ENCODE peak calls at places on chromosomes 5 and 9, in five cellular contexts. J is thyroid gland, R is AG04450, B is astrocyte, P is fibroblast of lung. F is an unnamed sample.

GRCh38 chr5:60334281-60334713 is 365.7 kb downstream of the DEPDC1B start:
- DNase-seq in J (no peak), R (no peak), B (peak), P (peak), F (peak)

GRCh38 chr9:119004618-119004990 is 364.6 kb downstream of the BRINP1 start:
- DNase-seq in J (peak), R (no peak), B (peak), P (peak), F (no peak)

GRCh38 chr5:5899716-5900115 is 477.2 kb downstream of the ICE1 start:
- DNase-seq in J (no peak), R (no peak), B (no peak), P (no peak), F (no peak)

GRCh38 chr9:29939559-29939958 is 2366.3 kb upstream of the C9orf72 start:
- DNase-seq in J (no peak), R (no peak), B (no peak), P (no peak), F (no peak)

GRCh38 chr9:134724912-134725604 is 83.5 kb downstream of the COL5A1 start:
- DNase-seq in J (no peak), R (no peak), B (no peak), P (no peak), F (no peak)

GRCh38 chr9:6703898-6704639 is 53.7 kb upstream of the KDM4C start:
- DNase-seq in J (peak), R (peak), B (peak), P (peak), F (no peak)

GRCh38 chr5:101534486-101535110 is 631.5 kb upstream of the ST8SIA4 start:
- DNase-seq in J (no peak), R (peak), B (peak), P (peak), F (no peak)

GRCh38 chr9:109914280-109915027 is 134.5 kb downstream of the PALM2AKAP2 start:
- DNase-seq in J (peak), R (peak), B (peak), P (peak), F (no peak)

GRCh38 chr9:34559616-34560546 is 29.6 kb downstream of the CNTFR start:
- DNase-seq in J (no peak), R (no peak), B (peak), P (peak), F (peak)

GRCh38 chr5:143653766-143654282 is 158.1 kb upstream of the HMHB1 start:
- DNase-seq in J (no peak), R (no peak), B (no peak), P (no peak), F (no peak)

GRCh38 chr5:53407373-53407772 is 73.1 kb upstream of the FST start:
- DNase-seq in J (no peak), R (no peak), B (peak), P (peak), F (no peak)

GRCh38 chr5:140117523-140117922 is 3.6 kb downstream of the PURA start:
- DNase-seq in J (no peak), R (no peak), B (no peak), P (no peak), F (no peak)

GRCh38 chr5:33994845-33995244 is 10.4 kb upstream of the SLC45A2 start:
- DNase-seq in J (no peak), R (no peak), B (peak), P (peak), F (no peak)

GRCh38 chr9:21576331-21577189 is 94.4 kb upstream of the IFNE start:
- DNase-seq in J (peak), R (peak), B (peak), P (peak), F (peak)

GRCh38 chr9:21075484-21075883 is 2.3 kb downstream of the IFNB1 start:
- DNase-seq in J (no peak), R (no peak), B (no peak), P (no peak), F (no peak)

GRCh38 chr5:53482717-53483638 is 2.5 kb downstream of the FST start:
- DNase-seq in J (peak), R (no peak), B (no peak), P (peak), F (no peak)

GRCh38 chr5:68192679-68193060 is 22.9 kb upstream of the PIK3R1 start:
- DNase-seq in J (no peak), R (no peak), B (no peak), P (no peak), F (no peak)

GRCh38 chr5:177005619-177006264 is 837 bp downstream of the UIMC1 start:
- DNase-seq in J (peak), R (no peak), B (peak), P (peak), F (no peak)

GRCh38 chr9:97419315-97419867 is 7.5 kb downstream of the TDRD7 start:
- DNase-seq in J (no peak), R (no peak), B (peak), P (peak), F (peak)

DNA sequence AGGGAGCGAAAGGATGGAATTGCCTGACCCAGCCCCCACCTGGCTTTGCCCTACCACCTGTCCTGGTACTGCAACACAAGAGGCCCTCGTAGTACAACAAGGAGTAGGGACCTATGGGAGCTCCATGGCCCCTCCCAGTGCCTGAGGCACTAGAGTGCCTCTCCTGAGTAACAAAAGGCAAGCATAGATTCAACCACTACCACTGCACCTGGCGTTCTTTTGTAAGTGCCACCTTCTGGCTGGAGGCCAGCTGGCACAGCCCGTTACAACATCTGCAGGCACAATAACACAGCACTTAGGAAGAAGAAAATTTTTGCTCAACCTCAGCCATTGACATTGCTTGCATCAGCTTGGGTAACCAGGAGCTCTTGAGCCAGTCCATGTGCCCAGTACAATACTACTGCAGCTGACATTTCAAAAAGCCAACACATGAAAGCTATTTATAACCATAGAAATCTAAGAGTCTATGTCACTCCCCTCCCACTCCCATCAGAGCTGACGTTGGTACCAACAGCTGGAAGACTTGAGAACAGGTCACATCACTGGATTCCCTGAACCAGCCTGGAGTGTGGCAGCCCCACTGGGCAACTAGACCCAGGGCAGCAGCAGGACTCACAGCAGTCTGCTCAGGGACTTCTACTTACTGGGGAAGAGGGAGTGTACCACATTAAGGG is 17.7 kb upstream of the FAM174A start:
- DNase-seq in J (peak), R (no peak), B (no peak), P (no peak), F (no peak)
- TF ChIP-seq CTCF in J (no peak), R (no peak), B (no peak), P (no peak), F (no peak)

GRCh38 chr5:79011219-79011836 is 26.2 kb upstream of the ARSB start:
- DNase-seq in J (no peak), R (peak), B (peak), P (peak), F (no peak)
- TF ChIP-seq CTCF in J (no peak), R (peak), B (no peak), P (peak), F (no peak)

DNA sequence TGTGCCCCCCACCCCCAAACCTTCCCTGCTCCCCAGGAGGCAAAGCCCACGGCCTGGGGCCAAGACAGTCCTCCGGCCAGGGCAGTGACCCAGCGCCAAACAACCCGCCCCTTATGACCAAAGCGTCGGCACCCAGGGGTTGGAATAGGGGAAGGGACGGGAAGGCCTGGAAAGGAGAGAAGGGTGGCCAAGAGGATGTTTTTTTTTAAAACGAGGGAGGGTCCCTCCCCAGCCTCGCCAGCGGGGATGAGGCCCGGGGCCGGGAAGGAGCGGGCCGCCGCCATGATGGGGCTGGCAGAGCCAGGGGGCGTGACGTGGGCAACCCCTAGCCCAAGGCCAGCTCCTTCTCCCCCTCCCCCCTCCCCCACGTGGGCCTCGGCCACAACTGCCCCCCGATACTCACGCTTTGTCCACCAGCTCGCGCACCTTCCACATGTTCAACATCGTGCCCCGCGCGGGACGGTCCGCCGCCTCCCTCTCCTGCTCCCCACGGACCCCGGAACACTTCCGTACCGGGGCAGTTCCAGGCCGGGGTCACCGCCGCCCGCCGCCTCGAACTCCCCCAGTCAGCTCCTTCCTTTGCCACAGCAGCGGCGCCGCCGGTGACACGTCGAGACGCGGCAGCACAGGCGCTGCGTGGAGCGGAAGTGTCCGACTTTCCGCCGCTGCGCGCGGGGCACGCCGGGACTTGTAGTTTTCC is at the start of gene CLINT1:
- DNase-seq in J (peak), R (peak), B (peak), P (peak), F (peak)
- TF ChIP-seq CTCF in J (no peak), R (no peak), B (no peak), P (no peak), F (no peak)

DNA sequence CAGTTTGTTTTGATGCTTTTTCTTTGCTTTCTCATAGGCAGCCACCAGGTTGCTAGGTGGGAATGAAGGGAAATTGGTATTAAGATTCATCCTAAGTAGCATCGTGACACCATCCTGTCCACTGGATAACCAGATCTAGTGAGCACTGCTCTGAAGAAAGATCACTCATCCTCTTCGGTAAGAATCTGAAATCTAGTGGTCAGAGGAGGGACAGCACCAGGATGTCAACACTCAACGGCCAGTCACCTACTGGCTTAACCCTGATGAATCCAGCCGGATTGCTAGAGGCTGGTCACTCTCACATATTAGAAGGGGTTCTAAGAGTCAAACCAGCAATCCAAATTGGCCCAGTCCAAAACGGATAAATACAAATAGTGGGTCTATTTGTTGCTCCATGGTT is 50.8 kb downstream of the DCP2 start:
- DNase-seq in J (no peak), R (no peak), B (no peak), P (no peak), F (no peak)
- TF ChIP-seq CTCF in J (no peak), R (no peak), B (no peak), P (no peak), F (no peak)

GRCh38 chr5:31847354-31847753 is 208.4 kb downstream of the PDZD2 start:
- DNase-seq in J (no peak), R (no peak), B (no peak), P (no peak), F (no peak)

GRCh38 chr5:31846934-31847333 is 208.0 kb downstream of the PDZD2 start:
- DNase-seq in J (no peak), R (no peak), B (no peak), P (no peak), F (no peak)

GRCh38 chr5:31845351-31845750 is 206.4 kb downstream of the PDZD2 start:
- DNase-seq in J (no peak), R (no peak), B (peak), P (peak), F (no peak)

DNA sequence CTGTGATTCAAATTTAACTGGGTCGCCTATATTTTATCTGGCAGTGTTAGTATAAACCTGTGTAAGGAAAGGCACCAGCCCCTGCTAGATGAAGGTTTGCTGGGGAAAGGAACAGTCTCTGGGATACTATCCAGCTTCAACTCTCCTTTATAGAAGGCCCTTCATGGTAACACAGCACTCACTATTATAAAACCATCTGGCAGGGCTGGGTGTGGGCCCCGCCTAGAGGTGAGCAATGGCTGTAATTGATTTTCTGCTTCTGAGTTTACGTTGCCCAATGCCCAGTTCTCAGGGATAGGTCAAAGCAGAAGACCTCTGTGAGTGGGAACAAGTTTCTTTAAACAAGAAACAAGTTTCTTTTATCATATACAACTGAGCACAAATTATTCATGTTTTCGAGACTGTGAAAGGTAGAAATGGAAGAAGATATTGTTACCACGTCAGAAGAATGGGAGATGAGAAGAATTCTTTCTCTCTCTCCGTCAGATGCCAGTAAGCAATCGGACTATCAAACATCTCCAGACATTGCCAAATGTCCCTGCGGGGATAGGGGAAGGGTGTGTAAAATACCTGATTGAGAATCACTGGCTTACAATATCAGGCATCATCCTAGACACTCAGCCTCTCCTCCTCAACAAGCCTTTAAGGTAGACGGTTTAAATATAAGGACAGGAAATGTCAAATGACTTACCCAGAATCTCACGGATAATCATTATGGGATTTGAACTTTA is 205.8 kb downstream of the PDZD2 start:
- DNase-seq in J (no peak), R (no peak), B (no peak), P (no peak), F (no peak)
- TF ChIP-seq CTCF in J (no peak), R (no peak), B (no peak), P (no peak), F (no peak)

DNA sequence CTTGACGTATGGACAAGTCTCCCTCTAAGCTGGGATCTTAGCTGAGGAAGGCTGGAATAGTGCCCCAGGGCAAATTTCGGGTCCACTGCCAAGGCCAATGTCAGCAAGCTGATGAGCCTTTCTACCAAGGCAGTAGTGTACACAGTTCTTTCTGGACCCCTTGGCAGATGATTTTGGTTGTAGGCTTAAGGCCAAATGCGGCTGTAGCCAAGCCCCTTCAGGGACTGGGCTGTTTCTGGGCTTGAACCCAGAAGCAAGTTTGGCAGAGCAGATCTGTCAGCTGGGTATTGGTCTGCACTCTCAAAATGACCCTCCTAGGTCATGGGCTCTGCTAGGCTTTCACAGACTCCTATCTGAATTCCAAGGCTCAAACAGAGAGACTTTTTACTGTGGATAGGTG is 121.6 kb downstream of the ADAMTSL1 start:
- DNase-seq in J (no peak), R (no peak), B (no peak), P (no peak), F (no peak)
- TF ChIP-seq CTCF in J (no peak), R (no peak), B (no peak), P (no peak), F (no peak)

DNA sequence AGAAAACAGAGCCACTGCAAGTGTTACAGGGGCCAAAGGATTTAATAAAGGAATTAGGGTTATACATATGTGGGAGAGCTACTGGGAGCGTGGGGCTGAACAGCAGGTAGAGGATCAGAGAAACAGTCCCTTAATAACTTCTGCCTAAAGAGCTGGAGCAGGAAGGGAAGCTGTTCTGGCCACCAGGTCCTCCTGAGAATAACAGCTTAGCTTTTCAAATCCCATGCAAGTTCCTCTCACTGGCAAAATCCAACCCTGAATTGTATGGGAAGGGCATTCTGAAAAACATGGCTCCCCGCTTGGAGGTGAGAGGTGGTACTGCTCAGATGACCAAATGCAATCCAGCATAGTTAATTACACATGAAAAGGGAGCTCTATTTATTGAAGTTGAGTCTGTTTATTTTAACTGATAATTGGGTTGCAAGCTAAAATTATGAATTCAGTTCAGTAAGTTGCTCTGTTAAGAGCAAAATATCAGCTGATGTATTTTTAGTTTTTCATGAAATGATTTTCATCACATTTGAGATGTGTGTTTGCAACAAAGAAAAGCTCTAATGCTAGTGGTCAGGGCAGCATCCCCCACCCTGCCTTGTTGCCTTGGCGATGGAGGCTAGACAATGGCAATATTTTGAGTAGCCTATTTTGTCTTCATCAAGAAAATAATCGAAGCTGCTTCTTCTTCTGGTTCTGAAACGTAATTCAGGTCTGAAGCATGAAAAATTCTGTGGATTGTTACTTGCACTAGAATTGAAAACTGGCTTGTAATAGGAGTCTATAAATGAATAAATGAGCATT is 58.4 kb upstream of the SH3GL2 start:
- DNase-seq in J (no peak), R (no peak), B (no peak), P (no peak), F (no peak)
- TF ChIP-seq CTCF in J (no peak), R (peak), B (no peak), P (no peak), F (no peak)

GRCh38 chr5:150485770-150486401 is 22.0 kb upstream of the NDST1 start:
- DNase-seq in J (peak), R (no peak), B (no peak), P (peak), F (no peak)

GRCh38 chr5:150488519-150489357 is 19.2 kb upstream of the NDST1 start:
- DNase-seq in J (peak), R (no peak), B (peak), P (peak), F (no peak)

GRCh38 chr5:150486402-150487198 is 21.3 kb upstream of the NDST1 start:
- DNase-seq in J (peak), R (no peak), B (peak), P (peak), F (no peak)

GRCh38 chr5:150489358-150490295 is 18.3 kb upstream of the NDST1 start:
- DNase-seq in J (no peak), R (no peak), B (peak), P (peak), F (no peak)

DNA sequence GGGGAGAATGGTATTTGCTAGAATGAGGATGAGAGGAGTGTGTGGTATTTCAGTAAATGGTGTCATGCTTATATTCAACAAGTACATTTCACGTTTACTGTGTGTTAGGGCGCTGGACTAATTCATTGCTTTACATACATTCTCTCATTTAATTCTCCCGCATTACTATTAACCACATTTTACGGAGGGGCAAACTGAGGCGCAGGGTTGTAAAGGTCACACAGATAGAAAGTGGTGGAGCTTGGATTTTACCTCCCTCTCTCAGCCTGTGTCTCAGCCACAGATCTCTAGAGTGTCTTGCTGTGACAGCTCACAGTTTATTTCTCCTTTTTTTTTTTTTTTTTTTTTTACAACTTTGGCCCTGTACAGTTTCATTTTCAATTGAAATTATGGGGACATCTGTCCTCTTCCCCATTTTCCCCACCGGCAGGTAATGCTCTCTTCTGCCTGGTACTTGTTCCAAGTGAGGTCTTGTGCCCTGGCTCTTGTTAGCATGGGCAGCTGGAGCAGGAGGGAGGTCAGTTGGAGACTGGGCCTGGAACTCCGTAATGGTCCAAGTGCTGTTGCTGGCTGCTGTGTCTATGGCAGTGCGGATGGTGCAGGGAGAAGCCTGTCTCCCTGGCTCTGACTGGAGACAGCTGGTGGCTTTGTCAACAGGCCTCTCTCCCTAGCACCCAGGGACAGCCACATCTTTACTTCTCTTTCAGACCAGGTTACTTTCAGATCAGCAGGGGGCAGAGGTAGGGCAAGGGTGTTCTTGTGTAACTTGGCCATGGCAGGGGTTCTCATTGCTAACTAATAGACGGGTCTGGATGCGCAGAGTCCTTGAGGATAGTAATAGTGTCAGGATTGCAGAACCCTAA is 20.5 kb upstream of the NDST1 start:
- DNase-seq in J (peak), R (no peak), B (no peak), P (no peak), F (no peak)
- TF ChIP-seq CTCF in J (no peak), R (peak), B (no peak), P (no peak), F (no peak)

F was measured in HFF-Myc.